ENCODE peak calls at places on chromosome 4, in nine cellular contexts. One of them, this sample, is unnamed.

GRCh38 chr4:1856920-1857699 is 1.2 kb upstream of the LETM1 start:
- DNase-seq in cardiac fibroblast: peak; percentile 19
- DNase-seq in IMR-90: no peak
- DNase-seq in K562: no peak
- DNase-seq in HFF-Myc: no peak
- DNase-seq in cardiac muscle cell: peak; percentile 35
- DNase-seq in fibroblast of pulmonary artery: no peak
- DNase-seq in tibial artery: no peak
- DNase-seq in H1: no peak
- DNase-seq in this sample: no peak

GRCh38 chr4:3666263-3666662 is 99.9 kb upstream of the ADRA2C start:
- DNase-seq in cardiac fibroblast: no peak
- DNase-seq in cardiac muscle cell: no peak
- DNase-seq in fibroblast of pulmonary artery: no peak
- DNase-seq in IMR-90: no peak
- DNase-seq in K562: no peak
- DNase-seq in HFF-Myc: no peak
- DNase-seq in tibial artery: no peak
- DNase-seq in H1: no peak
- DNase-seq in this sample: no peak

GRCh38 chr4:145935253-145936141 is 3.1 kb downstream of the ZNF827 start:
- DNase-seq in HFF-Myc: no peak
- DNase-seq in K562: no peak
- DNase-seq in cardiac fibroblast: no peak
- DNase-seq in cardiac muscle cell: peak; percentile 75
- DNase-seq in fibroblast of pulmonary artery: peak; percentile 33
- DNase-seq in IMR-90: no peak
- DNase-seq in H1: no peak
- DNase-seq in tibial artery: no peak
- DNase-seq in this sample: peak; percentile 44

GRCh38 chr4:122914938-122915337 is 7.5 kb downstream of the NUDT6 start:
- DNase-seq in cardiac muscle cell: no peak
- DNase-seq in K562: no peak
- DNase-seq in IMR-90: peak; percentile 77
- DNase-seq in HFF-Myc: no peak
- DNase-seq in H1: no peak
- DNase-seq in tibial artery: no peak
- DNase-seq in fibroblast of pulmonary artery: peak; percentile 54
- DNase-seq in cardiac fibroblast: peak; percentile 72
- DNase-seq in this sample: peak; percentile 39

GRCh38 chr4:140615451-140615850 is 46.7 kb upstream of the UCP1 start:
- DNase-seq in tibial artery: no peak
- DNase-seq in cardiac muscle cell: no peak
- DNase-seq in H1: no peak
- DNase-seq in HFF-Myc: no peak
- DNase-seq in fibroblast of pulmonary artery: no peak
- DNase-seq in cardiac fibroblast: no peak
- DNase-seq in IMR-90: no peak
- DNase-seq in K562: no peak
- DNase-seq in this sample: no peak

GRCh38 chr4:142248946-142249345 is 597.2 kb downstream of the INPP4B start:
- DNase-seq in IMR-90: peak; percentile 93
- DNase-seq in fibroblast of pulmonary artery: peak; percentile 60
- DNase-seq in K562: no peak
- DNase-seq in cardiac muscle cell: no peak
- DNase-seq in HFF-Myc: no peak
- DNase-seq in cardiac fibroblast: peak; percentile 87
- DNase-seq in H1: no peak
- DNase-seq in tibial artery: no peak
- DNase-seq in this sample: peak; percentile 72

GRCh38 chr4:113423631-113424030 is 337.9 kb downstream of the CAMK2D start:
- DNase-seq in tibial artery: no peak
- DNase-seq in cardiac muscle cell: no peak
- DNase-seq in K562: no peak
- DNase-seq in fibroblast of pulmonary artery: peak; percentile 63
- DNase-seq in cardiac fibroblast: peak; percentile 65
- DNase-seq in HFF-Myc: no peak
- DNase-seq in H1: no peak
- DNase-seq in IMR-90: peak; percentile 51
- DNase-seq in this sample: no peak

GRCh38 chr4:161320377-161320776 is 843.4 kb downstream of the FSTL5 start:
- DNase-seq in cardiac muscle cell: peak; percentile 57
- DNase-seq in HFF-Myc: no peak
- DNase-seq in cardiac fibroblast: peak; percentile 2
- DNase-seq in H1: no peak
- DNase-seq in fibroblast of pulmonary artery: peak; percentile 0
- DNase-seq in IMR-90: no peak
- DNase-seq in K562: peak; percentile 1
- DNase-seq in tibial artery: no peak
- DNase-seq in this sample: peak; percentile 0

GRCh38 chr4:89788243-89789072 is 48.5 kb downstream of the SNCA start:
- DNase-seq in cardiac muscle cell: peak; percentile 65
- DNase-seq in fibroblast of pulmonary artery: peak; percentile 95
- DNase-seq in IMR-90: peak; percentile 5
- DNase-seq in K562: no peak
- DNase-seq in H1: no peak
- DNase-seq in cardiac fibroblast: no peak
- DNase-seq in HFF-Myc: no peak
- DNase-seq in tibial artery: no peak
- DNase-seq in this sample: no peak

GRCh38 chr4:173151496-173151895 is 17.1 kb upstream of the GALNT7 start:
- DNase-seq in H1: no peak
- DNase-seq in cardiac muscle cell: no peak
- DNase-seq in HFF-Myc: no peak
- DNase-seq in IMR-90: no peak
- DNase-seq in tibial artery: no peak
- DNase-seq in K562: no peak
- DNase-seq in fibroblast of pulmonary artery: no peak
- DNase-seq in cardiac fibroblast: no peak
- DNase-seq in this sample: no peak

GRCh38 chr4:3238721-3239120 is 10.2 kb upstream of the MSANTD1 start:
- DNase-seq in H1: no peak
- DNase-seq in IMR-90: no peak
- DNase-seq in K562: no peak
- DNase-seq in cardiac muscle cell: peak; percentile 67
- DNase-seq in tibial artery: no peak
- DNase-seq in HFF-Myc: no peak
- DNase-seq in fibroblast of pulmonary artery: no peak
- DNase-seq in cardiac fibroblast: no peak
- DNase-seq in this sample: no peak

GRCh38 chr4:41432889-41433288 is 105.1 kb upstream of the LIMCH1 start:
- DNase-seq in fibroblast of pulmonary artery: peak; percentile 63
- DNase-seq in cardiac muscle cell: no peak
- DNase-seq in tibial artery: no peak
- DNase-seq in HFF-Myc: no peak
- DNase-seq in IMR-90: peak; percentile 8
- DNase-seq in cardiac fibroblast: peak; percentile 61
- DNase-seq in H1: no peak
- DNase-seq in K562: no peak
- DNase-seq in this sample: peak; percentile 38

GRCh38 chr4:153154010-153154975 is 50.0 kb upstream of the TRIM2 start:
- DNase-seq in fibroblast of pulmonary artery: peak; percentile 59
- DNase-seq in IMR-90: peak; percentile 68
- DNase-seq in K562: no peak
- DNase-seq in H1: no peak
- DNase-seq in tibial artery: no peak
- DNase-seq in cardiac fibroblast: peak; percentile 53
- DNase-seq in HFF-Myc: no peak
- DNase-seq in cardiac muscle cell: peak; percentile 42
- DNase-seq in this sample: peak; percentile 69

DNA sequence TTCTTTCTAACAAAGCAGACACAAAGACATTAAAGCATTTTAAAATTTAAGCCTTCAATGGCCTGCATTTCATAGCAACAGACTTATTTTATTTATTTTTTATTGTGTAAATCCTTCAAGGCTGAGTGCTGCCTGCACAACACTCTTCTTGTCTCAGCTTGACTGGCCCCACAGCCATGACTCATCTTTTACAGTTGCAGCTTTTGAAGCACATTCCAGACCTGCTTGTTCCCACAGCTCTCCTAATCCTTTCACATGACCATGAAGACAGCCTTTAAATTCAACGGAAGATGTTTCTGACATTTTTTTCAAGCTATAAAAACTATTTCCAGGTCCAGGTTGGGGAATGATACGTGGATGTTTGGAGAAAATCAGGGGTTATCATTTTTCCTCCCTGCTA is 276.9 kb upstream of the TACR3 start:
- DNase-seq in cardiac fibroblast: peak; percentile 64
- DNase-seq in H1: no peak
- DNase-seq in cardiac muscle cell: peak; percentile 56
- DNase-seq in IMR-90: no peak
- DNase-seq in HFF-Myc: no peak
- DNase-seq in tibial artery: no peak
- DNase-seq in K562: no peak
- DNase-seq in fibroblast of pulmonary artery: peak; percentile 72
- DNase-seq in this sample: peak; percentile 44
- H3K4me3 ChIP-seq in cardiac fibroblast: no peak overlapping the region
- H3K4me3 ChIP-seq in H1: no peak overlapping the region
- H3K4me3 ChIP-seq in cardiac muscle cell: no peak overlapping the region
- H3K4me3 ChIP-seq in IMR-90: no peak overlapping the region
- H3K4me3 ChIP-seq in HFF-Myc: no peak overlapping the region
- H3K4me3 ChIP-seq in tibial artery: no peak overlapping the region
- H3K4me3 ChIP-seq in K562: no peak overlapping the region
- H3K4me3 ChIP-seq in fibroblast of pulmonary artery: no peak overlapping the region
- H3K4me3 ChIP-seq in this sample: no peak overlapping the region

GRCh38 chr4:38454284-38454683 is 209.7 kb upstream of the KLF3 start:
- DNase-seq in fibroblast of pulmonary artery: no peak
- DNase-seq in cardiac fibroblast: no peak
- DNase-seq in tibial artery: no peak
- DNase-seq in HFF-Myc: no peak
- DNase-seq in IMR-90: no peak
- DNase-seq in cardiac muscle cell: no peak
- DNase-seq in H1: no peak
- DNase-seq in K562: no peak
- DNase-seq in this sample: no peak

GRCh38 chr4:38452009-38452408 is 212.0 kb upstream of the KLF3 start:
- DNase-seq in IMR-90: no peak
- DNase-seq in K562: no peak
- DNase-seq in HFF-Myc: no peak
- DNase-seq in cardiac fibroblast: no peak
- DNase-seq in fibroblast of pulmonary artery: no peak
- DNase-seq in H1: no peak
- DNase-seq in tibial artery: no peak
- DNase-seq in cardiac muscle cell: no peak
- DNase-seq in this sample: no peak

GRCh38 chr4:38453253-38453881 is 210.6 kb upstream of the KLF3 start:
- DNase-seq in K562: no peak
- DNase-seq in fibroblast of pulmonary artery: no peak
- DNase-seq in cardiac fibroblast: no peak
- DNase-seq in HFF-Myc: no peak
- DNase-seq in H1: no peak
- DNase-seq in tibial artery: no peak
- DNase-seq in IMR-90: no peak
- DNase-seq in cardiac muscle cell: no peak
- DNase-seq in this sample: no peak

GRCh38 chr4:38455092-38455855 is 208.7 kb upstream of the KLF3 start:
- DNase-seq in K562: no peak
- DNase-seq in cardiac muscle cell: no peak
- DNase-seq in fibroblast of pulmonary artery: no peak
- DNase-seq in HFF-Myc: no peak
- DNase-seq in H1: no peak
- DNase-seq in IMR-90: no peak
- DNase-seq in tibial artery: no peak
- DNase-seq in cardiac fibroblast: no peak
- DNase-seq in this sample: no peak

DNA sequence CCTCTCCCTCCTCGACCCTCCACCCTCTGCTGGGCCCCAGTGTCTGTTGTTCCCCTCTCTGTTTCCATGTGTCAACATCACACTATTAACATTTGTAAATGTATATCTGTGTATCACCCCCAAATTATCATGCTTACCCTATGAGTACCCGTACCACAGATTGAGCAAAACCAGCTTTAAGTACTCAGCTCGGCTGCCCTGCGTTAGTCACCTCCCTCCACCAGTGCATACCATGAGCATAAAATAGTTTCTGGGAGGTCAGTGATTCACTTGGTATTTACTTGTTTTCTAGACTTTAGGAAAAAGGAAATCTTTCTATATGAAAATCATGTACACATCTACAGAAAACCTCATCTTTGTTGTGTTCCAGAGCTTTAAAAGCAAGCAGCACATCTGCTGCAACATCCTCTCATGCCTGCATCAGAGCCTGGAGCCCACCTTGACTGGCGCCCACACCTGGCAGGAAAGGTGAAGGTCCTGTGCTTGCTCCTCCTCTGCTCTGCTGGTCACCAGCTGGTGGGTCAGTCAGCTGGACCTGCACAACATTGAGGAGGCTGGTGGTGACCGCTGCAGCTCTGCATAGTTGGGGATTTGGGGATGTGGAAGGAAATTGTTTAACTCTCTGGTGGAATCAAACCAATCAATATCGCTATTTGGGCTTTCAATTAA is 214.4 kb upstream of the KLF3 start:
- DNase-seq in tibial artery: no peak
- DNase-seq in cardiac muscle cell: no peak
- DNase-seq in H1: no peak
- DNase-seq in HFF-Myc: no peak
- DNase-seq in K562: no peak
- DNase-seq in fibroblast of pulmonary artery: no peak
- DNase-seq in cardiac fibroblast: no peak
- DNase-seq in IMR-90: peak; percentile 5
- DNase-seq in this sample: no peak
- TF ChIP-seq CTCF in tibial artery: no peak
- TF ChIP-seq CTCF in cardiac muscle cell: no peak
- TF ChIP-seq CTCF in H1: peak; percentile 69
- TF ChIP-seq CTCF in HFF-Myc: no peak
- TF ChIP-seq CTCF in K562: no peak
- TF ChIP-seq CTCF in fibroblast of pulmonary artery: no peak
- TF ChIP-seq CTCF in cardiac fibroblast: no peak
- TF ChIP-seq CTCF in IMR-90: no peak
- TF ChIP-seq CTCF in this sample: no peak

GRCh38 chr4:137156054-137156453 is 376.2 kb downstream of the PCDH18 start:
- DNase-seq in cardiac fibroblast: peak; percentile 83
- DNase-seq in tibial artery: no peak
- DNase-seq in cardiac muscle cell: no peak
- DNase-seq in fibroblast of pulmonary artery: peak; percentile 56
- DNase-seq in K562: no peak
- DNase-seq in HFF-Myc: peak; percentile 50
- DNase-seq in IMR-90: peak; percentile 69
- DNase-seq in H1: no peak
- DNase-seq in this sample: peak; percentile 40
- H3K4me3 ChIP-seq in cardiac fibroblast: no peak overlapping the region
- H3K4me3 ChIP-seq in tibial artery: no peak overlapping the region
- H3K4me3 ChIP-seq in cardiac muscle cell: no peak overlapping the region
- H3K4me3 ChIP-seq in fibroblast of pulmonary artery: no peak overlapping the region
- H3K4me3 ChIP-seq in K562: no peak overlapping the region
- H3K4me3 ChIP-seq in HFF-Myc: no peak overlapping the region
- H3K4me3 ChIP-seq in IMR-90: no peak overlapping the region
- H3K4me3 ChIP-seq in H1: no peak overlapping the region
- H3K4me3 ChIP-seq in this sample: no peak overlapping the region

DNA sequence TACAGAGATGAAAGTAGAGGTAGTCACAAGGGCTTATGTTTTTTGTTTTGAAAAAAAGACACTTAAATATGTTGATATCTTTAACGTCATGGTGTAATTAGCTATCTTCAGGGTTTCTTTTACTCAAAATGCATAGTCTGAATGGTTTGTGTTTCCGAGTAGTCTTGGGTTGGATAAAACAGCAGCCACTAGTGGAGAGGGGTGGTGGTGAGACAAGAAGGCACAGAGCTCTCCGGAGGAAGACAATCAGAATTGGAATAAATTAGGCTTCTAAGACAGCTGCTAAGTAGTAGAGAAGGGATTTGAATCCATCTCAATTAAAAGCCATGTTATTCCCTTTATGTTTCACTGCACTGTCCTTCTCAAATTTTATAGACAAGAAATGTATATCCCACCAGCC is 240.4 kb upstream of the VEGFC start:
- DNase-seq in H1: no peak
- DNase-seq in cardiac muscle cell: no peak
- DNase-seq in cardiac fibroblast: no peak
- DNase-seq in HFF-Myc: no peak
- DNase-seq in fibroblast of pulmonary artery: no peak
- DNase-seq in K562: no peak
- DNase-seq in IMR-90: no peak
- DNase-seq in tibial artery: no peak
- DNase-seq in this sample: no peak
- TF ChIP-seq CTCF in H1: peak; percentile 44
- TF ChIP-seq CTCF in cardiac muscle cell: peak; percentile 8
- TF ChIP-seq CTCF in cardiac fibroblast: no peak
- TF ChIP-seq CTCF in HFF-Myc: no peak
- TF ChIP-seq CTCF in fibroblast of pulmonary artery: peak; percentile 12
- TF ChIP-seq CTCF in K562: no peak
- TF ChIP-seq CTCF in IMR-90: no peak
- TF ChIP-seq CTCF in tibial artery: no peak
- TF ChIP-seq CTCF in this sample: no peak

This sample was measured in fibroblast of villous mesenchyme.